ENCODE peak calls at places on chromosomes 13 and 19, in ten cellular contexts. One of them, this sample, is unnamed.

GRCh38 chr13:105920375-105920774 is 615.1 kb downstream of the EFNB2 start:
- DNase-seq in CD4-positive, alpha-beta T cell: no peak
- DNase-seq in heart right ventricle: no peak
- DNase-seq in effector memory CD4-positive, alpha-beta T cell: no peak
- DNase-seq in cardiac muscle cell: no peak
- DNase-seq in dorsolateral prefrontal cortex: no peak
- DNase-seq in RWPE2: no peak
- DNase-seq in thoracic aorta: no peak
- DNase-seq in HCT116: peak
- DNase-seq in body of pancreas: no peak
- DNase-seq in this sample: no peak

GRCh38 chr13:42991892-42992584 is at the start of gene EPSTI1:
- DNase-seq in CD4-positive, alpha-beta T cell: peak
- DNase-seq in heart right ventricle: peak
- DNase-seq in effector memory CD4-positive, alpha-beta T cell: peak
- DNase-seq in cardiac muscle cell: peak
- DNase-seq in dorsolateral prefrontal cortex: no peak
- DNase-seq in RWPE2: peak
- DNase-seq in thoracic aorta: peak
- DNase-seq in HCT116: no peak
- DNase-seq in body of pancreas: peak
- DNase-seq in this sample: peak

GRCh38 chr13:110639935-110640334 is 24.6 kb downstream of the NAXD start:
- DNase-seq in CD4-positive, alpha-beta T cell: no peak
- DNase-seq in heart right ventricle: no peak
- DNase-seq in effector memory CD4-positive, alpha-beta T cell: no peak
- DNase-seq in cardiac muscle cell: no peak
- DNase-seq in dorsolateral prefrontal cortex: no peak
- DNase-seq in RWPE2: no peak
- DNase-seq in thoracic aorta: no peak
- DNase-seq in HCT116: no peak
- DNase-seq in body of pancreas: no peak
- DNase-seq in this sample: no peak

GRCh38 chr13:100895656-100896055 is 221.1 kb upstream of the TMTC4 start:
- DNase-seq in CD4-positive, alpha-beta T cell: no peak
- DNase-seq in heart right ventricle: no peak
- DNase-seq in effector memory CD4-positive, alpha-beta T cell: no peak
- DNase-seq in cardiac muscle cell: no peak
- DNase-seq in dorsolateral prefrontal cortex: no peak
- DNase-seq in RWPE2: no peak
- DNase-seq in thoracic aorta: no peak
- DNase-seq in HCT116: no peak
- DNase-seq in body of pancreas: no peak
- DNase-seq in this sample: no peak

GRCh38 chr19:3028305-3029069 is 593 bp downstream of the TLE2 start:
- DNase-seq in CD4-positive, alpha-beta T cell: no peak
- DNase-seq in heart right ventricle: no peak
- DNase-seq in effector memory CD4-positive, alpha-beta T cell: no peak
- DNase-seq in cardiac muscle cell: no peak
- DNase-seq in dorsolateral prefrontal cortex: no peak
- DNase-seq in RWPE2: no peak
- DNase-seq in thoracic aorta: no peak
- DNase-seq in HCT116: no peak
- DNase-seq in body of pancreas: peak
- DNase-seq in this sample: no peak

GRCh38 chr19:6802336-6803035 is 30.0 kb downstream of the VAV1 start:
- DNase-seq in CD4-positive, alpha-beta T cell: peak
- DNase-seq in heart right ventricle: peak
- DNase-seq in effector memory CD4-positive, alpha-beta T cell: peak
- DNase-seq in cardiac muscle cell: no peak
- DNase-seq in dorsolateral prefrontal cortex: peak
- DNase-seq in RWPE2: no peak
- DNase-seq in thoracic aorta: no peak
- DNase-seq in HCT116: peak
- DNase-seq in body of pancreas: peak
- DNase-seq in this sample: peak

GRCh38 chr13:27826379-27827353 is 34.4 kb downstream of the GSX1 start:
- DNase-seq in CD4-positive, alpha-beta T cell: peak
- DNase-seq in heart right ventricle: peak
- DNase-seq in effector memory CD4-positive, alpha-beta T cell: peak
- DNase-seq in cardiac muscle cell: peak
- DNase-seq in dorsolateral prefrontal cortex: peak
- DNase-seq in RWPE2: peak
- DNase-seq in thoracic aorta: peak
- DNase-seq in HCT116: peak
- DNase-seq in body of pancreas: peak
- DNase-seq in this sample: peak

GRCh38 chr13:51518847-51519246 is 65.4 kb upstream of the WDFY2 start:
- DNase-seq in CD4-positive, alpha-beta T cell: no peak
- DNase-seq in heart right ventricle: no peak
- DNase-seq in effector memory CD4-positive, alpha-beta T cell: no peak
- DNase-seq in cardiac muscle cell: no peak
- DNase-seq in dorsolateral prefrontal cortex: peak
- DNase-seq in RWPE2: no peak
- DNase-seq in thoracic aorta: no peak
- DNase-seq in HCT116: no peak
- DNase-seq in body of pancreas: no peak
- DNase-seq in this sample: no peak

DNA sequence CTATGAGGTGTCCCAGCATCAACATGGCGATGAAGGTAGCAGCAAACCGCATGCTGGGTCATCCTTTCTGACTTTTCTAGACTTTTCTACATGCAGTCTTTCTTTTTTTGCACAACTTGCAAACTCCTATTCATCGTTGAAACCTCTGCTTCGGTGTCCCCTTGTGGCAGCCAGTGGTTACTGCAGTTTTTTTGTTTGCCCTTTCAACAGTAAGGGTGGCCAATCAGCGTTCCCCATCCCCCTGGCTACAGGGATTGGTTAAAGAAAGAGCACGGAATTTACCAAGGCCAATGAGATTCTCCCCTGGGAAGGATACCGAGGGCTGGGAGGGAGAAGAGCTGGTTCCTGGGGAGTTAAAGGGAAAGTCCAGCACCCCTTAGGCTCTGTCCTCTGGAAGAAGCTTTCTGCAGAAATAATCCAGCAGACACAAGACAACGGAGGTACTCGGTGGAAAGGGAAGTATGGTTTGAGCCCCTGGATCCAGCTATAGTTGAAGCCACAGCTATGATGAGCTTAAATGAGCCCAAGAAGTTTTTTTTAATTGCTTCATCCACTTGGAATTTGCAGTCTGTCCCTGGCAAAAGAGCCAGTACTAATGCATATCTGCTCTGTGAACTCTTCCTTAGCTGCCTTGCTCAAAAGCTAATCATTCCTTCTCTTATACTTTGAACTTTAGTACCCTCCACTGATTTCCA is 5.6 kb upstream of the LSM4 start:
- DNase-seq in CD4-positive, alpha-beta T cell: peak
- DNase-seq in heart right ventricle: peak
- DNase-seq in effector memory CD4-positive, alpha-beta T cell: peak
- DNase-seq in cardiac muscle cell: peak
- DNase-seq in dorsolateral prefrontal cortex: peak
- DNase-seq in RWPE2: peak
- DNase-seq in thoracic aorta: peak
- DNase-seq in HCT116: peak
- DNase-seq in body of pancreas: peak
- DNase-seq in this sample: peak
- H3K27ac ChIP-seq in CD4-positive, alpha-beta T cell: no peak
- H3K27ac ChIP-seq in heart right ventricle: peak
- H3K27ac ChIP-seq in effector memory CD4-positive, alpha-beta T cell: peak
- H3K27ac ChIP-seq in cardiac muscle cell: peak
- H3K27ac ChIP-seq in dorsolateral prefrontal cortex: peak
- H3K27ac ChIP-seq in RWPE2: peak
- H3K27ac ChIP-seq in thoracic aorta: peak
- H3K27ac ChIP-seq in HCT116: peak
- H3K27ac ChIP-seq in body of pancreas: peak
- H3K27ac ChIP-seq in this sample: peak

GRCh38 chr19:41187884-41188279 is 5.1 kb upstream of the CYP2S1 start:
- DNase-seq in CD4-positive, alpha-beta T cell: no peak
- DNase-seq in heart right ventricle: no peak
- DNase-seq in effector memory CD4-positive, alpha-beta T cell: no peak
- DNase-seq in cardiac muscle cell: no peak
- DNase-seq in dorsolateral prefrontal cortex: no peak
- DNase-seq in RWPE2: no peak
- DNase-seq in thoracic aorta: no peak
- DNase-seq in HCT116: no peak
- DNase-seq in body of pancreas: no peak
- DNase-seq in this sample: no peak

GRCh38 chr19:41189425-41190065 is 3.5 kb upstream of the CYP2S1 start:
- DNase-seq in CD4-positive, alpha-beta T cell: no peak
- DNase-seq in heart right ventricle: no peak
- DNase-seq in effector memory CD4-positive, alpha-beta T cell: no peak
- DNase-seq in cardiac muscle cell: peak
- DNase-seq in dorsolateral prefrontal cortex: no peak
- DNase-seq in RWPE2: no peak
- DNase-seq in thoracic aorta: no peak
- DNase-seq in HCT116: no peak
- DNase-seq in body of pancreas: no peak
- DNase-seq in this sample: no peak

GRCh38 chr19:41192574-41193419 is at the start of gene CYP2S1:
- DNase-seq in CD4-positive, alpha-beta T cell: peak
- DNase-seq in heart right ventricle: no peak
- DNase-seq in effector memory CD4-positive, alpha-beta T cell: no peak
- DNase-seq in cardiac muscle cell: peak
- DNase-seq in dorsolateral prefrontal cortex: no peak
- DNase-seq in RWPE2: no peak
- DNase-seq in thoracic aorta: no peak
- DNase-seq in HCT116: peak
- DNase-seq in body of pancreas: no peak
- DNase-seq in this sample: no peak

DNA sequence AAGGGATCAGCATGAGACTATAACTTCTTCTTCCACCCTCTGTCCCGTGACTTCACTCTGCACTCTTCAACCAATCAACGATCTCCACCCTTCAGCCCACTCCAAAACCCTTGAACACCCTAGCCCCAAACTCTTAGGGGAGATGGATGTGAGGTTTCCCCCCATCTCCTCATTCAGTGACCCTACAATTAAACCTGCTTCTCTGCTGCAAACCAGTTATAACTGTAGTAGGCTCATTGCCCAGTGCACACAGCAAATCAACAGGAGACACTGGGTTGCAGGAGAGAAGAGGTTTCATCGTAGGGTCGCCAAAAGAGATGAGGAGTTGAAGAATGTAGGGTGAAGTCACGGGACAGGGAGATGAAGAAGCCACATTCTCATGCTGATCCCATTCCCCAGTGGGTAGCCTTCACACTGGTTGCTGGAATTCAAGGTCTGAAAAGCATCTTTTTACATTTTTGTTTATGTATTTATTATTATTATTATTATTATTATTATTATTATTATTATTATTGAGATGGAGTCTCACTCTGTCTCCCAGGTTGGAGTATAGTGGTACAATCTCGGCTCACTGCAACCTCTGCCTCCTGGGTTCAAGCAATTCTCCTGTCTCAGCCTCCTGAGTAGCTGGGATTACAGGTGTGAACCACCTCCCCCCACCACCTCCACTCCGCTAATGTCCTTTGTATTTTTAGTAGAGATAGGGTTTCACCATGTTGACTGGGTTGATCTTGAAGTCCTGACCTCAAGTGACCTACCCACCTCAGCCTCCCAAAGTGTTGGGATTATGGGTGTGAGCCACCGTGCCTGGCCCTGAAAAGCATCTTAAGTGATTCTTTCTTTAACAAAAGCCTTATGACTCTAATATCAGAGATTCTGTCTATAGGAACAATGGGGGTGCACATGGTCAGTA is 5.8 kb upstream of the CYP2S1 start:
- DNase-seq in CD4-positive, alpha-beta T cell: no peak
- DNase-seq in heart right ventricle: no peak
- DNase-seq in effector memory CD4-positive, alpha-beta T cell: no peak
- DNase-seq in cardiac muscle cell: no peak
- DNase-seq in dorsolateral prefrontal cortex: no peak
- DNase-seq in RWPE2: no peak
- DNase-seq in thoracic aorta: no peak
- DNase-seq in HCT116: no peak
- DNase-seq in body of pancreas: no peak
- DNase-seq in this sample: no peak
- H3K27ac ChIP-seq in CD4-positive, alpha-beta T cell: no peak
- H3K27ac ChIP-seq in heart right ventricle: no peak
- H3K27ac ChIP-seq in effector memory CD4-positive, alpha-beta T cell: no peak
- H3K27ac ChIP-seq in cardiac muscle cell: no peak
- H3K27ac ChIP-seq in dorsolateral prefrontal cortex: no peak
- H3K27ac ChIP-seq in RWPE2: no peak
- H3K27ac ChIP-seq in thoracic aorta: no peak
- H3K27ac ChIP-seq in HCT116: no peak
- H3K27ac ChIP-seq in body of pancreas: no peak
- H3K27ac ChIP-seq in this sample: no peak

DNA sequence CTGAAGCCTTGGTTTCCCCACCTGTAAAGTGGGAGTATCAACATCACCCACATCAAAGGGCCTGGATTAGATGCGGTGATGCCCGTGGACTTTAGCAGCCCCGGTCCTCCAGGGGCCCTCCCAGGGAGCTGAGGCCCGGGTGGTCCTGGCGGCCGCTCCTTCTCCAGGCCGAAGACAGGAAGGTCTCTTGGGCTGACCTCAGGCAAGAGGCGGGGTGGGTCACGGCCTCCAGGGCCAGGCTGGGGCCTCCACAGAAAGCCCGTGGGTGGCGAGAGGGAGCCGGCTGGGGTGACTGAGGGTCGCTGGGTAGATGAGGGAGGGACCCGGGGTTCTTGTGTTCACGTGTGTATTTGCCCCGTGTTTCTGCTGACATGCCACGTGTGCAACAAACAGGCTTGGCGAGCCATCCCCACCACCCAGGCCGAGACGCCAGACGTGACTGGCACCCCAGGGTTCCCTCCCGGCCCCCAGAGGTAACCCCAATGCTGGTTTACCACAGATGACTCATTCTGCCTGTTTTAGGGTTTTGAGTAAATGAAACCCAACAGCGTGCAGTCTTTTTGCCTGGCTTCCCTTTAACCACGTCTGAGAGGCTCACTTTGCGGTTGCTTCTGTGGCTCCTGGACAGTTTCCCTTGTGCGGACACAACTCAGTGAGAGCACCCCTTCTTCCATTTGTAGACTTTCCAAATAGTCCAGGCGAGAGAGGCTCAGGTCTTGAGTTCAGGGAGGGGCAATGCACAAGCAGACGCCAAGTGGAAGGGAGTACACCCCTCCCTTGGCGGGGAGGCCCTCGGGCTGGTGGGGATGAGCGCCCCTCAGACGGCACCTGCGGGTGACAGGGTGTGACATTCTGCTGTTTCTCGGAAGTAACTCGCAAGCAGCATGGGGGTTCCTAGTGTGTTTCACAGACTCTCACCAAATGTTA is 42.9 kb downstream of the C13orf46 start:
- DNase-seq in CD4-positive, alpha-beta T cell: peak
- DNase-seq in heart right ventricle: no peak
- DNase-seq in effector memory CD4-positive, alpha-beta T cell: peak
- DNase-seq in cardiac muscle cell: no peak
- DNase-seq in dorsolateral prefrontal cortex: no peak
- DNase-seq in RWPE2: peak
- DNase-seq in thoracic aorta: peak
- DNase-seq in HCT116: no peak
- DNase-seq in body of pancreas: no peak
- DNase-seq in this sample: no peak
- H3K27ac ChIP-seq in CD4-positive, alpha-beta T cell: no peak
- H3K27ac ChIP-seq in heart right ventricle: no peak
- H3K27ac ChIP-seq in effector memory CD4-positive, alpha-beta T cell: no peak
- H3K27ac ChIP-seq in cardiac muscle cell: no peak
- H3K27ac ChIP-seq in dorsolateral prefrontal cortex: no peak
- H3K27ac ChIP-seq in RWPE2: no peak
- H3K27ac ChIP-seq in thoracic aorta: no peak
- H3K27ac ChIP-seq in HCT116: no peak
- H3K27ac ChIP-seq in body of pancreas: no peak
- H3K27ac ChIP-seq in this sample: no peak

GRCh38 chr13:73000027-73000674 is 58.7 kb upstream of the KLF5 start:
- DNase-seq in CD4-positive, alpha-beta T cell: no peak
- DNase-seq in heart right ventricle: no peak
- DNase-seq in effector memory CD4-positive, alpha-beta T cell: no peak
- DNase-seq in cardiac muscle cell: peak
- DNase-seq in dorsolateral prefrontal cortex: no peak
- DNase-seq in RWPE2: no peak
- DNase-seq in thoracic aorta: no peak
- DNase-seq in HCT116: peak
- DNase-seq in body of pancreas: no peak
- DNase-seq in this sample: no peak
- H3K27ac ChIP-seq in CD4-positive, alpha-beta T cell: no peak
- H3K27ac ChIP-seq in heart right ventricle: no peak
- H3K27ac ChIP-seq in effector memory CD4-positive, alpha-beta T cell: no peak
- H3K27ac ChIP-seq in cardiac muscle cell: peak
- H3K27ac ChIP-seq in dorsolateral prefrontal cortex: no peak
- H3K27ac ChIP-seq in RWPE2: no peak
- H3K27ac ChIP-seq in thoracic aorta: no peak
- H3K27ac ChIP-seq in HCT116: no peak
- H3K27ac ChIP-seq in body of pancreas: no peak
- H3K27ac ChIP-seq in this sample: no peak